ENCODE peak calls at places on chromosomes 4 and X, in five cellular contexts. G is SK-N-SH, Z is HepG2, F is GM12878, S is K562. O is an unnamed sample.

GRCh38 chr4:14767142-14767541 is 235.1 kb upstream of the CPEB2 start:
- DNase-seq in S (no peak), Z (no peak), G (no peak), F (no peak), O (no peak)

GRCh38 chrX:8455600-8455999 is 9.0 kb upstream of the VCX3B start:
- DNase-seq in S (no peak), G (no peak), Z (no peak), F (no peak), O (no peak)

GRCh38 chrX:107936434-107936730 is 45.8 kb downstream of the TEX13B start:
- DNase-seq in S (no peak), Z (no peak), F (no peak), G (no peak), O (no peak)

GRCh38 chr4:54016504-54016903 is 47.9 kb downstream of the CHIC2 start:
- DNase-seq in F (no peak), S (no peak), G (no peak), Z (no peak), O (no peak)

GRCh38 chr4:183300070-183300469 is 20.0 kb downstream of the CLDN22 start:
- DNase-seq in Z (no peak), F (no peak), G (no peak), S (no peak), O (no peak)

GRCh38 chr4:53558981-53559620 is 32.2 kb downstream of the LNX1 start:
- DNase-seq in F (no peak), G (no peak), S (no peak), Z (no peak), O (no peak)

GRCh38 chrX:103756736-103757135 is 19.9 kb upstream of the PLP1 start:
- DNase-seq in Z (no peak), F (no peak), S (no peak), G (no peak), O (no peak)

GRCh38 chr4:39502034-39502658 is 25.1 kb downstream of the UGDH start:
- DNase-seq in S (no peak), Z (no peak), G (no peak), F (no peak), O (no peak)

GRCh38 chrX:13764765-13765164 is 30.2 kb downstream of the OFD1 start:
- DNase-seq in G (peak; percentile 72), S (peak; percentile 10), Z (peak; percentile 1), F (no peak), O (no peak)

GRCh38 chrX:44674906-44675305 is 132.2 kb upstream of the FUNDC1 start:
- DNase-seq in S (no peak), Z (no peak), G (no peak), F (no peak), O (no peak)

GRCh38 chrX:47664737-47665136 is 5.8 kb upstream of the UXT start:
- DNase-seq in Z (peak; percentile 4), S (peak; percentile 67), F (no peak), G (no peak), O (no peak)

GRCh38 chr4:10773010-10773409 is 88.4 kb upstream of the CLNK start:
- DNase-seq in F (no peak), G (no peak), S (no peak), Z (no peak), O (no peak)

GRCh38 chr4:107552306-107552705 is 167.7 kb downstream of the PAPSS1 start:
- DNase-seq in F (no peak), S (no peak), G (no peak), Z (no peak), O (no peak)

GRCh38 chr4:19381068-19381467 is 870.6 kb upstream of the SLIT2 start:
- DNase-seq in S (no peak), G (no peak), Z (no peak), F (no peak), O (no peak)

GRCh38 chr4:76939184-76939583 is 10.4 kb upstream of the SEPTIN11 start:
- DNase-seq in S (no peak), Z (no peak), G (no peak), F (no peak), O (no peak)

GRCh38 chr4:15729910-15730533 is 27.2 kb downstream of the BST1 start:
- DNase-seq in F (peak; percentile 2), Z (peak; percentile 45), G (peak; percentile 66), S (peak; percentile 52), O (peak; percentile 19)

GRCh38 chr4:98746936-98747658 is 88.7 kb upstream of the TSPAN5 start:
- DNase-seq in G (no peak), F (no peak), Z (no peak), S (no peak), O (no peak)

GRCh38 chr4:98747659-98748091 is 89.3 kb upstream of the TSPAN5 start:
- DNase-seq in G (no peak), S (no peak), Z (no peak), F (no peak), O (peak; percentile 34)

GRCh38 chr4:98744372-98745150 is 86.2 kb upstream of the TSPAN5 start:
- DNase-seq in G (no peak), Z (no peak), S (no peak), F (no peak), O (no peak)

GRCh38 chr4:98745372-98745771 is 87.0 kb upstream of the TSPAN5 start:
- DNase-seq in G (peak; percentile 5), S (peak; percentile 78), Z (peak; percentile 23), F (no peak), O (no peak)

GRCh38 chr4:98746530-98746929 is 88.1 kb upstream of the TSPAN5 start:
- DNase-seq in G (no peak), Z (no peak), S (no peak), F (no peak), O (no peak)
- TF ChIP-seq POLR2AphosphoS5 in G (no peak), Z (no peak), S (no peak), F (no peak), O (no peak)

DNA sequence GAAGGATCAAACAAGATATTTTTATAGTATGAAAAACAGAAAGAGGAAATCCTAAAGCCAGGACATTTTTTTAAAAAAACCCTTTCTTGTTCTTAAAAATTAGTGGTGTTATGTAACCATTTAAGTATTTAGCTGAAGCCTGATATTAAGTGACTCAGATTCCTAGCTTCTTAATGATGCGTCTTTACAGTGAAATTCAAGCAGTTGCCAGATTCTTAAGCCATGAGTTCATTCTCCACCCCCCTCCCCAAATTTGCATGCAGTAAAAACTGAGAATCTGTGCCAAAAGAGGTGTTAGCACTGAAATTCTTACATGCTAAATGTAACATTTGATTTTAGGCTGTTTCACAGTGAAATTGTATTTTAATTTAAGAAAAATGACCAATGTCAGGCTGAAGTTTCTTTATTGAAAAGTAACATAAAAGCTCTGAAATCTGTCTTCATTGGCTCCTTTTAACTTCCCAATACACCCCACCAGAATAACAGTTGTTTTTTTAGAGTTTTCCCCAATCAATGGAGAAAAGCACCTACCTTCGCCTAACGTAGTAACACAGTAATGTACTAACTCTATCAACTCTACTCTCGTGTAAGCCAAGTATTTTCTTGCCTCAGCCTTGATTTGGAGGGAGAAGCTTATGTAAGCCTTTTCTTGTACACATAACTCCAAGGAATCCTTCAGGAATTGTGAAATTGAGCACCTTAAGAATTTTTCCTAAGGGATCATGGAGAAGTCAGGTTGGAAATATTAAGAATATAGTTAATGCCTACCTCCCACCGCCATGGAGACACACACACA is 181.0 kb downstream of the RAPGEF2 start:
- DNase-seq in G (no peak), S (no peak), F (no peak), Z (no peak), O (no peak)
- H3K9ac ChIP-seq in G (peak overlapping the region; percentile 30), S (no peak overlapping the region), F (no peak overlapping the region), Z (no peak overlapping the region), O (no peak overlapping the region)

GRCh38 chr4:3719191-3719590 is 47.0 kb upstream of the ADRA2C start:
- DNase-seq in Z (no peak), G (no peak), S (no peak), F (no peak), O (no peak)

GRCh38 chr4:3721186-3721585 is 45.0 kb upstream of the ADRA2C start:
- DNase-seq in Z (no peak), G (no peak), F (no peak), S (no peak), O (no peak)

GRCh38 chr4:3721627-3722026 is 44.6 kb upstream of the ADRA2C start:
- DNase-seq in G (no peak), Z (no peak), S (no peak), F (no peak), O (no peak)

GRCh38 chr4:3719836-3720235 is 46.3 kb upstream of the ADRA2C start:
- DNase-seq in S (no peak), Z (no peak), F (no peak), G (no peak), O (no peak)

DNA sequence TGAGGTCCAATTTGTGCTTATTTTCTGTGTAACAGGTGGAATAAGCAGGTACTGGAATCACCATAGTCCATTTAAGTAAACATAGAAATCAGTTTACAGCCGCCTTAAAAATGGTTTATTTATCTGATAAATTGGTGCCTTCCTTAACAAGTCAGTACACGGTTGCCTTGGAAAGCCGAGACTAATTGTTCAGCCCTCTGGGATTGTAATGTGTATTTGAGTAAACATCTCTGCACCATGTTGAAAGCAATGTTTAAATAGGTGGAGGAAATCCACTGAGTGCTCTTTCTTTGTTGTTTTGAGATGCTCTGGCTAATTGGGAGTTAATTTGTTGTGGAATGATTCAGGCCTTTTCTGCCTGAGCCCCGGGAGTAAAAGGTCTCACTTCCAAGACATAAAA is 45.7 kb upstream of the ADRA2C start:
- DNase-seq in G (no peak), Z (no peak), S (no peak), F (no peak), O (no peak)
- TF ChIP-seq REST in G (no peak), Z (no peak), S (no peak), F (no peak), O (no peak)

DNA sequence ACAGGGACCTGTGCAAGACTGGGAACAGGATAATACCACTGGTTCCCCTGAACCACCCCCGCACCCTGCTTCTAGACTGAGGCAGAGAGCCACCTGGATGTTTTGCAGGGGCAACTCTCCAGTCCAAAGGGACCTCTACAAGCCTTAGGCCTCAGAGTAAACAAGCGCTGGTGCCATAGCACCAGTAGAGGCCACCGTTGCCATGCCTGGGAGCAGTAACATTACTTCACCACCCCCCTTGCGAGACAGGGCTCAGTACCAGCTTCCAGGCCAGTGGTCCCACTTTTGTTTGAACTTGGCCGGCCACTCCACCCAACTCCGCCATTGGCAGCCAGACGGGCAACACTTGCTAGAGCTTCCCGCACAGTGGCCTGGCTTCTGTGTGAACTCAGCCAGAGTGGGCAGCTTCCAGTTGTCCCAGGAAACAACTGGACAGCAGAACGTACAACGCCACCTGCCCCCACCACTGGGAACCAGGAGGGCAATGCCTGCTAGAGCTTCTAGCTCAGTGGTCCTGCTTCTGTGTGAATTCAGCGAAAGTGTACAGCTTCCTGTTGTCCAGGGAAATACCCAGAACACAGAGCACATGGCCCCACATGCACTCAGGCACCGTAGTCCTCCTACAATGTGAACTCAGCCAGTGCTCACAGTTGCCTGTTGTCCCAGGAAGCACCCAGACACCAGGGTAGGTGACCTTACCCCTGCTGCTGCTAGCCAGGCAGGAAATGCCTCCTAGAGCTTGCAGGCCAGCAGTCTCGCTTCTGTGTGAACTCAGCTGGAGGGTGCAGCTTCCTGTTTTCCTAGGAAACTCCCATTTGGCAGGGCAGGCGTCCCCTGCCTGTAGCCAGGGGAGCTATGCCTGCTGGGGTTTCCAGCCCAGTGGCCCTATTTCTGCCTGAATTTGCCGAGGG is 39.9 kb upstream of the PCDH19 start:
- DNase-seq in S (no peak), F (no peak), Z (no peak), G (no peak), O (no peak)
- TF ChIP-seq POLR2AphosphoS5 in S (no peak), F (no peak), Z (no peak), G (no peak), O (no peak)

DNA sequence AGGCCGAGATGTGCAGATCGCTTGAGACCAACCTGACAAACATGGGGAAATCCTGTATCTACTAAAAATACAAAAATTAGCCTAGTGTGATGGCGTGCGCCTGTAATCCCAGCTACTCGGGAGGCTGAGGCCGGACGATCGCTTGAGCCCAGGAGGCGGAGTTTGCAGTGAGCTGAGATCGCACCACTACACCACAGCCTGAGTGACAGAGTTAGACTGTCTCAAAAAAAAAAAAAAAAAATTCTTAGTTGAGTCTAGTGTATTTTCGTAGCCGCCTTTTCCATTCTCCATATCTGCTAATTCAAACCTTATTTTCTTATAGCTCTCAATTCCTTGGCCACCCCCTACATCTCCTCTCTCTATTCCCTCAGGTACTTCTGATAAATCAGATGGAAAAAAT is 978 bp downstream of the POLR2B start:
- DNase-seq in S (peak; percentile 72), G (no peak), Z (peak; percentile 31), F (no peak), O (no peak)
- H3K9ac ChIP-seq in S (peak overlapping the region; percentile 99), G (peak overlapping the region; percentile 90), Z (peak overlapping the region; percentile 97), F (peak overlapping the region; percentile 98), O (peak overlapping the region; percentile 97)

O was measured in HCT116.